ENCODE peak calls at places on chromosomes 5 and 9, in seven cellular contexts. K is GM10248, G is fibroblast of lung, P is neural crest cell, U is omental fat pad, Y is GM06990, V is glutamatergic neuron. A is an unnamed sample.

GRCh38 chr5:172095368-172095960 is 89.0 kb upstream of the FBXW11 start:
- DNase-seq in V (no peak), K (no peak), P (no peak), G (peak; percentile 52), U (no peak), Y (no peak), A (no peak)

GRCh38 chr5:66406761-66407289 is 189.4 kb upstream of the MAST4 start:
- DNase-seq in V (no peak), K (no peak), P (no peak), Y (no peak), G (peak; percentile 28), U (no peak), A (no peak)

GRCh38 chr9:106893088-106893487 is 30.1 kb downstream of the ZNF462 start:
- DNase-seq in P (no peak), Y (no peak), V (no peak), K (no peak), U (no peak), G (peak; percentile 78), A (peak; percentile 70)

GRCh38 chr9:133713211-133713959 is 24.8 kb downstream of the SARDH start:
- DNase-seq in P (no peak), U (no peak), V (peak; percentile 18), G (no peak), Y (no peak), K (no peak), A (no peak)

GRCh38 chr9:129270205-129270604 is 92.1 kb upstream of the IER5L start:
- DNase-seq in G (no peak), U (no peak), Y (peak; percentile 80), P (no peak), K (peak; percentile 80), V (no peak), A (no peak)

GRCh38 chr5:113172231-113172826 is 195.7 kb downstream of the DCP2 start:
- DNase-seq in V (no peak), K (no peak), G (no peak), Y (peak; percentile 2), U (no peak), P (no peak), A (no peak)

GRCh38 chr5:180180198-180180820 is 28.7 kb downstream of the RASGEF1C start:
- DNase-seq in V (no peak), G (no peak), K (no peak), U (no peak), P (no peak), Y (no peak), A (no peak)

GRCh38 chr9:30197954-30198353 is 2186.5 kb upstream of the ACO1 start:
- DNase-seq in V (no peak), K (no peak), U (no peak), Y (no peak), P (no peak), G (no peak), A (no peak)

GRCh38 chr5:28473531-28474107 is 1435.2 kb upstream of the CDH9 start:
- DNase-seq in K (no peak), Y (no peak), U (no peak), G (peak; percentile 10), P (no peak), V (no peak), A (no peak)

GRCh38 chr9:113484258-113484730 is 20.8 kb downstream of the RGS3 start:
- DNase-seq in G (no peak), Y (no peak), U (no peak), V (no peak), K (no peak), P (no peak), A (peak; percentile 13)

GRCh38 chr5:10457682-10458574 is 16.2 kb downstream of the ROPN1L start:
- DNase-seq in Y (no peak), K (no peak), G (no peak), V (peak; percentile 67), P (no peak), U (no peak), A (no peak)

GRCh38 chr5:60652206-60652605 is 47.8 kb downstream of the DEPDC1B start:
- DNase-seq in K (no peak), Y (no peak), G (peak; percentile 86), P (no peak), V (no peak), U (no peak), A (peak; percentile 93)

GRCh38 chr9:7097785-7098420 is 340.1 kb downstream of the KDM4C start:
- DNase-seq in G (peak; percentile 27), K (no peak), P (no peak), U (no peak), V (no peak), Y (no peak), A (no peak)

GRCh38 chr9:127927457-127928231 is 2.9 kb downstream of the PIP5KL1 start:
- DNase-seq in Y (no peak), P (no peak), V (no peak), G (no peak), U (no peak), K (peak; percentile 54), A (no peak)

GRCh38 chr5:88880196-88880595 is 2.8 kb downstream of the MEF2C start:
- DNase-seq in U (no peak), P (no peak), G (no peak), Y (no peak), K (no peak), V (no peak), A (no peak)

GRCh38 chr5:19018822-19019221 is 969.2 kb downstream of the CDH18 start:
- DNase-seq in K (no peak), P (no peak), Y (no peak), U (no peak), G (no peak), V (no peak), A (no peak)

GRCh38 chr5:168315416-168315990 is 24.1 kb downstream of the WWC1 start:
- DNase-seq in P (no peak), K (no peak), Y (no peak), U (no peak), V (no peak), G (no peak), A (no peak)

GRCh38 chr9:6889868-6890267 is 132.1 kb downstream of the KDM4C start:
- DNase-seq in G (no peak), U (no peak), K (peak; percentile 27), P (no peak), V (no peak), Y (no peak), A (no peak)

GRCh38 chr9:90805006-90805993 is 3.7 kb downstream of the SYK start:
- DNase-seq in V (peak; percentile 75), Y (no peak), K (no peak), P (no peak), G (no peak), U (no peak), A (no peak)

GRCh38 chr9:126108240-126108639 is 218.4 kb upstream of the MVB12B start:
- DNase-seq in K (no peak), Y (no peak), V (no peak), P (peak; percentile 15), U (no peak), G (no peak), A (no peak)

GRCh38 chr5:176658007-176658599 is 10.8 kb downstream of the TSPAN17 start:
- DNase-seq in U (no peak), Y (no peak), P (peak; percentile 70), V (peak; percentile 81), G (peak; percentile 48), K (peak; percentile 74), A (peak; percentile 37)

DNA sequence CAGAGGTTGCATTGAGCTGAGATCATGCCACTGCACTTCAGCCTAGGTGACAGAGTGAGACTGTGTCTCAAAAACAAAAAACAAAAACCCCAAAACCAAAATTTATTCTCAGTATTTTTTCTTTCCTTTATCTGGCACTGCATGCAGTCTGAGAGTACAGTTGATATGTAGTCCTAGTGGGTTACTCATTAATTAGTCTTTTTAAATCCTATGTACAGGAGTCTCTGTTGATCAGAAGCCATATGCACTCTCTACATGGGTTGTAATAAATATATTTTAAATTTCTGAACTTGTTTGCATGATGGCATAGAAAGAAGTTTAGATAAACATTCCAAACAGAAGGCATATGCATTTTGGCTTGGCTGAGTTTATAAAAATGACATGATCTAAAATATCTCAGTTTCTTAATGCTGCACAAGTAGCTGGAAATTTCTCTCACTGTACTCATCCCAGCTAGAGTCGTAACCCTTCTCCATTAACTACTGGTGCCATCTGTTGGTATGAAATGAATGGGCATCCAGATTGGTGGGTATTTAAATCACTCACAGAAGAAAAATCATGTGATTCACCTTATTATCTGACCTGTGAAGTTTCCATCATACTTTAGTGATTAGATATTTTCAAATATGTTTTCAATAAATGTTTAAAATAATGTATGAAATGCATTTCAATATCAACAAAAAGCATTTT is 284.8 kb downstream of the CTNND2 start:
- DNase-seq in V (no peak), G (peak; percentile 48), K (no peak), P (no peak), Y (no peak), U (no peak), A (no peak)
- TF ChIP-seq CTCF in V (no peak), G (no peak), K (no peak), P (peak; percentile 44), Y (no peak), U (no peak), A (no peak)

DNA sequence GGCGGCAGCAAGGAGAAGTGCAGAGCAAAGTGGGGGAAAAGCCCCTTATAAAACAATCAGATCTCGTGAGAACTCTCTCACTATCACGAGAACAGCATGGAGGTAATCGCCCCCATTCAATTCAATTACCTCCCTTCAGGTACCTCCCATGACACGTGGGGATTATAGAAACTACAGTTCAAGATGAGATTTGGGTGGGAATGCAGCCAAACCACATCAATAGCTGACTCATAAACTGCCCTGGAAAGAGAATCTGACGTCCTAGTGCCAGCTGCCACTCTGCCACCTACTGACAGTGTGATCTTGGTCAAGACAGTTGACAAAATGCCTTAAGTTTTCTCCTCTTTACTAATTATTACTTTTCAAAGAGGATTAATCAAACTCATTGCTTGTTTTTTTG is 128.3 kb downstream of the GPBP1 start:
- DNase-seq in V (no peak), P (no peak), G (peak; percentile 60), U (no peak), Y (no peak), K (no peak), A (peak; percentile 5)
- TF ChIP-seq CTCF in V (no peak), P (no peak), G (no peak), U (no peak), Y (no peak), K (no peak), A (peak; percentile 24)

GRCh38 chr5:154038604-154039457 is at the start of the genes FAM114A2 and MFAP3:
- DNase-seq in V (peak; percentile 93), K (peak; percentile 94), G (peak; percentile 88), U (peak; percentile 58), Y (peak; percentile 91), P (peak; percentile 76), A (peak; percentile 84)
- TF ChIP-seq CTCF in V (peak; percentile 15), K (no peak), G (no peak), U (no peak), Y (no peak), P (no peak), A (no peak)

GRCh38 chr5:140734354-140734753 is 34.1 kb downstream of the ZMAT2 start:
- DNase-seq in G (no peak), V (no peak), P (no peak), K (no peak), Y (no peak), U (no peak), A (no peak)
- TF ChIP-seq CTCF in G (no peak), V (no peak), P (peak; percentile 40), K (no peak), Y (peak; percentile 1), U (no peak), A (peak; percentile 38)

DNA sequence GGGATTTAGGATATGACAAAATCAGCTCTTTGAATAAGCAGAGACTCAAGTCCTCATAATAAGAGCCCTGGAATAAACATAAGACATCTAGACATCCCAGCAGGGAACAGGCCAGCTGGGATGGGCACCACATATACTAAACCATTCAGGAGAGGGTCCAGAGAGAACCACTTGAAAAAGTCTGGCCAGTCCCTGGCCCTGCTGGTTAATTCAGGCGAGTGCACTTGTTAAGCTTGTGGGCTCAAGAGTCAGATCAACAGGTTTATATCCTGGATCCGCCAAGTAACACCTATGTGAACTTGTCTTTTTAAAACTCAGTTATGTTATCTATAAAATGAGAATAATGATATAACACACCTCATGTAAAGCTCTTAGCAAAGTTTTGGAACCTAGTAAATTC is 63.3 kb downstream of the CAVIN4 start:
- DNase-seq in G (no peak), U (no peak), Y (no peak), P (no peak), V (no peak), K (no peak), A (no peak)
- TF ChIP-seq CTCF in G (no peak), U (no peak), Y (no peak), P (no peak), V (peak; percentile 19), K (no peak), A (no peak)

A was measured in HFFc6.